ENCODE peak calls at places on chromosomes 16 and 17, in six cellular contexts. W, A, S, Y, D and J are unnamed samples.

GRCh38 chr16:28309811-28310311 is 17.5 kb downstream of the SBK1 start:
- DNase-seq in W (no peak), A (peak; percentile 83), D (no peak), Y (no peak), S (peak; percentile 59), J (no peak)

GRCh38 chr17:74245145-74245817 is 28.8 kb upstream of the DNAI2 start:
- DNase-seq in D (no peak), W (no peak), Y (no peak), A (no peak), S (peak; percentile 94), J (no peak)

GRCh38 chr16:10579965-10580918 is at the start of gene EMP2:
- DNase-seq in A (no peak), Y (peak; percentile 76), S (no peak), W (peak; percentile 85), D (peak; percentile 63), J (peak; percentile 73)

GRCh38 chr17:50153650-50154575 is 3.4 kb upstream of the PPP1R9B start:
- DNase-seq in D (peak; percentile 53), S (no peak), Y (peak; percentile 55), A (no peak), W (peak; percentile 61), J (no peak)

GRCh38 chr16:15946257-15947044 is 3.0 kb upstream of the ABCC1 start:
- DNase-seq in S (no peak), Y (peak; percentile 85), A (no peak), W (no peak), D (peak; percentile 82), J (no peak)

GRCh38 chr16:86577314-86577971 is 906 bp upstream of the FOXL1 start:
- DNase-seq in S (no peak), Y (no peak), D (no peak), W (no peak), A (no peak), J (no peak)

GRCh38 chr17:66255527-66255971 is 26.3 kb upstream of the APOH start:
- DNase-seq in W (no peak), A (no peak), D (no peak), S (no peak), Y (no peak), J (no peak)

GRCh38 chr16:10558746-10559641 is 21.4 kb downstream of the EMP2 start:
- DNase-seq in Y (peak; percentile 62), A (no peak), D (peak; percentile 43), W (peak; percentile 75), S (peak; percentile 32), J (no peak)

GRCh38 chr16:58119509-58119845 is 9.7 kb downstream of the CFAP20 start:
- DNase-seq in A (no peak), S (no peak), D (no peak), Y (no peak), W (no peak), J (no peak)

GRCh38 chr16:11353158-11353557 is 7.9 kb downstream of the RMI2 start:
- DNase-seq in D (no peak), A (no peak), Y (no peak), S (no peak), W (no peak), J (no peak)

GRCh38 chr17:40218740-40219072 is 398 bp upstream of the WIPF2 start:
- DNase-seq in D (peak; percentile 84), S (peak; percentile 94), Y (peak; percentile 13), A (peak; percentile 68), W (peak; percentile 61), J (peak; percentile 84)

GRCh38 chr17:68036304-68037147 is 991 bp downstream of the KPNA2 start:
- DNase-seq in Y (no peak), S (no peak), A (no peak), D (peak; percentile 39), W (no peak), J (no peak)

GRCh38 chr16:68434654-68435210 is 13.6 kb downstream of the SMPD3 start:
- DNase-seq in S (no peak), D (no peak), Y (peak; percentile 37), W (peak; percentile 54), A (no peak), J (no peak)

GRCh38 chr17:49696233-49696761 is 11.5 kb downstream of the SLC35B1 start:
- DNase-seq in D (no peak), Y (no peak), W (no peak), S (no peak), A (no peak), J (peak; percentile 79)

GRCh38 chr17:57085448-57086068 is 512 bp downstream of the AKAP1 start:
- DNase-seq in S (peak; percentile 46), W (peak; percentile 80), A (peak; percentile 64), D (peak; percentile 21), Y (peak; percentile 62), J (peak; percentile 80)

GRCh38 chr16:88920618-88921602 is 54.5 kb upstream of the PABPN1L start:
- DNase-seq in S (no peak), Y (peak; percentile 37), A (no peak), D (peak; percentile 71), W (peak; percentile 58), J (peak; percentile 88)

GRCh38 chr17:1627219-1627986 is 1.2 kb downstream of the SLC43A2 start:
- DNase-seq in A (no peak), D (no peak), Y (no peak), S (peak; percentile 22), W (no peak), J (peak; percentile 66)

GRCh38 chr17:43952724-43953666 is 745 bp downstream of the PYY start:
- DNase-seq in Y (no peak), D (no peak), S (no peak), W (no peak), A (no peak), J (no peak)

GRCh38 chr16:89277049-89277448 is 59.5 kb downstream of the ZNF778 start:
- DNase-seq in A (no peak), W (no peak), S (no peak), Y (no peak), D (no peak), J (no peak)

GRCh38 chr16:73010150-73010676 is 37.7 kb downstream of the ZFHX3 start:
- DNase-seq in A (no peak), Y (peak; percentile 22), S (no peak), D (no peak), W (no peak), J (no peak)

GRCh38 chr17:56174421-56174820 is 21.1 kb downstream of the ANKFN1 start:
- DNase-seq in S (no peak), W (no peak), A (no peak), D (no peak), Y (no peak), J (no peak)

GRCh38 chr16:69363281-69363717 is 11.7 kb upstream of the TMED6 start:
- DNase-seq in W (no peak), D (no peak), A (no peak), S (no peak), Y (no peak), J (no peak)

GRCh38 chr17:10633738-10634379 is 23.2 kb downstream of the MYH3 start:
- DNase-seq in D (no peak), S (no peak), W (no peak), A (no peak), Y (no peak), J (peak; percentile 81)

GRCh38 chr17:250487-251300 is 69.2 kb upstream of the DOC2B start:
- DNase-seq in A (no peak), D (no peak), W (no peak), S (peak; percentile 3), Y (no peak), J (no peak)

GRCh38 chr17:3385869-3386816 is at the start of gene OR3A2:
- DNase-seq in W (no peak), Y (no peak), D (no peak), S (no peak), A (no peak), J (peak; percentile 61)

GRCh38 chr16:54412777-54413455 is 126.3 kb upstream of the IRX3 start:
- DNase-seq in S (no peak), D (no peak), Y (no peak), A (no peak), W (no peak), J (no peak)

GRCh38 chr17:30324723-30325122 is 9.1 kb downstream of the TMIGD1 start:
- DNase-seq in D (no peak), W (no peak), Y (no peak), A (no peak), S (no peak), J (no peak)
- TF ChIP-seq CTCF in D (no peak), W (no peak), Y (no peak), A (no peak), S (no peak), J (no peak)

GRCh38 chr16:397736-398332 is 835 bp downstream of the NME4 start:
- DNase-seq in S (peak; percentile 76), A (no peak), W (peak; percentile 82), D (peak; percentile 61), Y (peak; percentile 57), J (peak; percentile 58)
- TF ChIP-seq CTCF in S (peak; percentile 33), A (no peak), W (no peak), D (peak; percentile 36), Y (peak; percentile 29), J (no peak)

DNA sequence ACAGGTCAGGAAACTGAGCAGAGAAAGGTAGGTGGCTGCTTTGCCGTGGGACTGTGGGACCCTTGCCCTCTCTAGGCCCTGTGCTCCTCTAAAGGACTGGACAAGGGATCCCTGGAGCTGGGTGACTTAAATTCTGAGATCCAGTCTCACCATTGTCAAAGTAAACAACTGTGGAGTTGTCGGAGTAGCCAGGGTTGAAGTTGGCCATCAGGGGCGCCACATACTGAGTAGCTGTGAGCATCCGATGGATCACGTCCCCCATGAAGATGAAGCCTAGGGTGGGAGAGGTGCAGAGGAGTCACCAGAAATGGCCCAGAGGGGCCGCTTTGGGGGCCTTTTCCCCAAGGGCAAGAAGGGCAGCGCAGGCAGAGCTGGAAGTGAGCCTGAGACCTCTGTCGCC is 43.5 kb downstream of the PLXDC1 start:
- DNase-seq in W (no peak), Y (no peak), A (no peak), D (no peak), S (no peak), J (no peak)
- TF ChIP-seq CTCF in W (no peak), Y (no peak), A (no peak), D (no peak), S (no peak), J (no peak)

GRCh38 chr17:80517641-80518040 is 27.0 kb upstream of the RPTOR start:
- DNase-seq in D (no peak), Y (no peak), A (no peak), W (no peak), S (no peak), J (no peak)
- TF ChIP-seq CTCF in D (no peak), Y (no peak), A (no peak), W (no peak), S (no peak), J (no peak)

DNA sequence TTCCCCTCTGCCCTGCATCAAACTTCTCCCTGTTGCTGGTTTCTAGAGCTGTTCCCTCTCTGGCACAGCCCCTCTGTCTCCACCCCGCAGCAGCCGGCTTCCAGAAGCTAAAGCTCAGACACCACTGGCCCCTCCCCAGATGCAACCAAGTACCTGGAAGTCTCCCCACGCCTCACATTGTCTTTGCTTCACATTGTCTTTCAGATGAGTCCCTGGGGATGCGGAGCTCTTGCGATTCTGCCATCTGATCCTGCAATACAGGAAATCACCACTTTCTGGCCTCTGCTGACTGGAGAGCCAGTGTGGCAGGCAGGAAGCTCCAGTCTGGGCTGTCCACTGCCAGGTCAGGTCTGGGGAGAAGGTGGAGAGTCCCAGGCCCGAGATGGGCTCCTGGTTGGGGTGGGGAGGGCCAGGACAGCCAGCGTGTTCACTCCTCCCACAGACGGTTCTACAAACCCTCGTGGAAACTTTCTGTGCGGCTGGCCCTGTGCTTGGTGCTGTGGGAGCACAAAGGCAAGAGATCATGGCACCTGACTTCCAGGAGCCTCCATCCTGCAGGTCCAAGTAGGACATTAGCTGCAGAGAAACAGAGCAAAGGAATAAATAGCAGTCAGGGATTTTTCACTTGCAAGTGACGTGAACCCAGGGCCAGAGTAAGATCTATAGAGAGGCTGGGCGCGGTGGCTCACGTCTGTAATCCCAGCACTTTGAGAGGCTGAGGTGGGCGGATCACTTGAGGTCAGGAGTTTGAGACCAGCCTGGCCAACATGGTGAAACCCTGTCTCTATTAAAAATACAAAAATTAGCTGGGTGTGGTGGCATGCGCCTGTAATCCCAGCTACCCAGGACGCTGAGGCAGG is 47.9 kb upstream of the MAP3K14 start:
- DNase-seq in D (peak; percentile 60), A (peak; percentile 19), S (no peak), Y (no peak), W (no peak), J (no peak)
- TF ChIP-seq CTCF in D (no peak), A (no peak), S (no peak), Y (no peak), W (no peak), J (no peak)